ENCODE peak calls at places on chromosomes 2 and 18, in four cellular contexts. One of them, this sample, is unnamed.

GRCh38 chr2:154699560-154699901 is 1.0 kb downstream of the KCNJ3 start:
- DNase-seq in K562: no peak
- DNase-seq in GM12878: no peak
- DNase-seq in HL-60: no peak
- DNase-seq in this sample: no peak

GRCh38 chr2:70541481-70542020 is 12.1 kb downstream of the TGFA start:
- DNase-seq in K562: no peak
- DNase-seq in GM12878: no peak
- DNase-seq in HL-60: no peak
- DNase-seq in this sample: no peak

GRCh38 chr2:34423301-34423700 is 824.2 kb upstream of the FAM98A start:
- DNase-seq in K562: no peak
- DNase-seq in GM12878: no peak
- DNase-seq in HL-60: no peak
- DNase-seq in this sample: no peak

GRCh38 chr2:234146087-234146826 is 95.8 kb downstream of the SPP2 start:
- DNase-seq in K562: no peak
- DNase-seq in GM12878: no peak
- DNase-seq in HL-60: no peak
- DNase-seq in this sample: no peak

GRCh38 chr2:84924173-84925106 is 19.0 kb downstream of the TMSB10 start:
- DNase-seq in K562: peak; percentile 23
- DNase-seq in GM12878: peak; percentile 87
- DNase-seq in HL-60: no peak
- DNase-seq in this sample: no peak

GRCh38 chr2:27855476-27855875 is 34.7 kb downstream of the RBKS start:
- DNase-seq in K562: no peak
- DNase-seq in GM12878: no peak
- DNase-seq in HL-60: no peak
- DNase-seq in this sample: no peak

GRCh38 chr2:240997856-240998705 is at the start of gene SNED1:
- DNase-seq in K562: peak; percentile 81
- DNase-seq in GM12878: no peak
- DNase-seq in HL-60: no peak
- DNase-seq in this sample: peak; percentile 76

GRCh38 chr18:24019641-24020331 is 5.2 kb downstream of the TTC39C start:
- DNase-seq in K562: no peak
- DNase-seq in GM12878: peak; percentile 83
- DNase-seq in HL-60: no peak
- DNase-seq in this sample: no peak

GRCh38 chr2:120594856-120595685 is 140.6 kb upstream of the GLI2 start:
- DNase-seq in K562: peak; percentile 49
- DNase-seq in GM12878: no peak
- DNase-seq in HL-60: no peak
- DNase-seq in this sample: no peak

GRCh38 chr2:109300582-109300981 is 171.6 kb downstream of the SH3RF3 start:
- DNase-seq in K562: no peak
- DNase-seq in GM12878: no peak
- DNase-seq in HL-60: no peak
- DNase-seq in this sample: no peak

GRCh38 chr2:225737556-225737955 is 338.0 kb downstream of the NYAP2 start:
- DNase-seq in K562: no peak
- DNase-seq in GM12878: no peak
- DNase-seq in HL-60: no peak
- DNase-seq in this sample: no peak

GRCh38 chr2:102046135-102046901 is 54.6 kb downstream of the IL1R2 start:
- DNase-seq in K562: no peak
- DNase-seq in GM12878: no peak
- DNase-seq in HL-60: no peak
- DNase-seq in this sample: no peak

GRCh38 chr2:235605999-235606715 is 112.3 kb downstream of the AGAP1 start:
- DNase-seq in K562: no peak
- DNase-seq in GM12878: no peak
- DNase-seq in HL-60: no peak
- DNase-seq in this sample: no peak

GRCh38 chr2:96895709-96896651 is 26.1 kb upstream of the SEMA4C start:
- DNase-seq in K562: peak; percentile 51
- DNase-seq in GM12878: no peak
- DNase-seq in HL-60: no peak
- DNase-seq in this sample: no peak

GRCh38 chr18:12306752-12307151 is 1.3 kb upstream of the TUBB6 start:
- DNase-seq in K562: no peak
- DNase-seq in GM12878: no peak
- DNase-seq in HL-60: no peak
- DNase-seq in this sample: no peak

GRCh38 chr2:220880623-220881022 is 691.5 kb downstream of the EPHA4 start:
- DNase-seq in K562: no peak
- DNase-seq in GM12878: no peak
- DNase-seq in HL-60: no peak
- DNase-seq in this sample: no peak

GRCh38 chr2:128086244-128086643 is 4.8 kb upstream of the UGGT1 start:
- DNase-seq in K562: no peak
- DNase-seq in GM12878: no peak
- DNase-seq in HL-60: no peak
- DNase-seq in this sample: no peak
- TF ChIP-seq SPI1 in K562: no peak
- TF ChIP-seq SPI1 in GM12878: no peak
- TF ChIP-seq SPI1 in HL-60: no peak
- TF ChIP-seq SPI1 in this sample: no peak

DNA sequence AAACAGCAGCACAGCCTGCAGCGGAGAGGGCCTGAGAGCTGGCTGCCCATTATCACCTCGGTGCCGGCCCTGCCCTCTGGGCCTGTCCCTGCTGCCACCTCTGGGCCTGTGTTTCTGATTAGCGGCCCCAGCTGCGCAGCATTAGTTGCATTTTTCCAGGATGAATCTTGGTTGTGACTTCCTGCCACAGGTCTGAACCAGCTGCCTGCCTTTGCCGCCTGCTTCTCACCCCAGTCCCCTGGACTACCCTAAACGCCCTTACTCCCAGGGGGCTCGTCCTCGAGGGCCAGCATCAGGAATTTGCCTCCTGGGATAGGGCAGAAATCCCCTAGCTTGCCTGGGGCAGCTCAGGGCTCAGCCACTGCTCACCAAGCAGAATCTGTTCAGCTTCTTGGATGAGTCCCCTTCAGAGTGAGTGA is 342.8 kb downstream of the DYSF start:
- DNase-seq in K562: no peak
- DNase-seq in GM12878: no peak
- DNase-seq in HL-60: no peak
- DNase-seq in this sample: no peak
- TF ChIP-seq SPI1 in K562: no peak
- TF ChIP-seq SPI1 in GM12878: no peak
- TF ChIP-seq SPI1 in HL-60: no peak
- TF ChIP-seq SPI1 in this sample: no peak

DNA sequence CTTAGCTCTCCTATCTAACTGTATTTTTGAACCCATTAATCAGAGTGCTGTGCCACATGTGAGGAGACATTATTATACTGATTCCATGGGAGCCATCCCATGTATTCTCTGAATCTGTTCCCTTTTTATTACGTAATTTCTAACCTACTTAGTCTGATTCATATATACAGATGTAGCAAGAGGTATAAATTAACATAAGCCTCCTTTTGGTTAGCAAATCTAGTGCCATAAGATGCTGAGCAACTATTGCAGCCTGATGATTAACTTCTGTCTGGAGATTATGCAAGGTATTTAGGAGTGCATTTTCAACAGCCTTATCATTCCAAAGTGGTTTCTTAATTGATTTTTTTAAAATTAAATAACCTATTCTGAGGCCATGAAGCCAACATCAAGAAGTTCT is 114.1 kb upstream of the MSH2 start:
- DNase-seq in K562: no peak
- DNase-seq in GM12878: no peak
- DNase-seq in HL-60: peak; percentile 80
- DNase-seq in this sample: no peak
- TF ChIP-seq SPI1 in K562: no peak
- TF ChIP-seq SPI1 in GM12878: no peak
- TF ChIP-seq SPI1 in HL-60: no peak
- TF ChIP-seq SPI1 in this sample: no peak

DNA sequence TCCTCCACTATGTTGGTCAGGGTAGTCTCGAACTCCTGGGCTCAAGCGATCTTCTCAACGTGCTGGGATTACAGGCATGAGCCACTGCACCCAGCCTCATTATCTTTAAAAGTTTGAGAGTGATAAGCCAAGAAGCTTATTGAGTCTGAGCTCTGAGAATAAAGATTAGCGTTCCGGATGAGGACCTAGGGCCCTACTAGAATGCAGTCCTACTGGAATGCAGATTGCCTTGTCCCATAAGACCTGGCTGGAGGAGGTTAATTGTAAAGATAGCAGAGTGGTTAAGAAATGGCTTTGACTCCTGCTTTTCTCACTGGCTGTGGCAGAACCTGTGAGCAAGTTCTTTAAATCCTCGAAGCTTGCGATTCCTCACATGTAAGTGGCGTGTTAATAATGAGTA is 4.0 kb downstream of the VWA3B start:
- DNase-seq in K562: no peak
- DNase-seq in GM12878: no peak
- DNase-seq in HL-60: no peak
- DNase-seq in this sample: no peak
- TF ChIP-seq SPI1 in K562: no peak
- TF ChIP-seq SPI1 in GM12878: no peak
- TF ChIP-seq SPI1 in HL-60: no peak
- TF ChIP-seq SPI1 in this sample: no peak

GRCh38 chr18:70666936-70667335 is 378.1 kb downstream of the SOCS6 start:
- DNase-seq in K562: no peak
- DNase-seq in GM12878: no peak
- DNase-seq in HL-60: no peak
- DNase-seq in this sample: no peak
- TF ChIP-seq SPI1 in K562: no peak
- TF ChIP-seq SPI1 in GM12878: no peak
- TF ChIP-seq SPI1 in HL-60: no peak
- TF ChIP-seq SPI1 in this sample: no peak

GRCh38 chr2:211014376-211014775 is 458.0 kb downstream of the CPS1 start:
- DNase-seq in K562: no peak
- DNase-seq in GM12878: no peak
- DNase-seq in HL-60: no peak
- DNase-seq in this sample: no peak

DNA sequence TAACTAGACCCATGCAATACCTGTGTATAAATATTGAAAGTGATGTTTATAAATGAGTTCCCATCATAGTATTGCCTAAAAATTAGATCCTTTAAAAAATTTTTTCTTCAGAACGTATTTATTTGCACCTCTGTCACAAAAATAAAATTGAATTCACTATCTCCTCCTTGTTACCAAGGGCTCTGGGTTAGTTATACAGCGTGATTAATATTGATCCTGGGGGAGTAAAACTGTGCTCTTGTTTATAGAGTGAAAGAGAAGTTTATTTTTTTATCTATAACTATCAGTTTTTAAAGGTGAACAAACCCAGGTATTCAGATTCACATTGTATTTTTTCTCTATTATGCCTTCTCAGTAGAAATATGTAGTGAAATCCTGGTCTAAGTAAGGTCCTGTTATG is 458.5 kb downstream of the CPS1 start:
- DNase-seq in K562: no peak
- DNase-seq in GM12878: no peak
- DNase-seq in HL-60: no peak
- DNase-seq in this sample: no peak
- TF ChIP-seq SPI1 in K562: no peak
- TF ChIP-seq SPI1 in GM12878: no peak
- TF ChIP-seq SPI1 in HL-60: no peak
- TF ChIP-seq SPI1 in this sample: no peak

GRCh38 chr2:50751255-50752069 is 280.5 kb downstream of the NRXN1 start:
- DNase-seq in K562: no peak
- DNase-seq in GM12878: no peak
- DNase-seq in HL-60: no peak
- DNase-seq in this sample: no peak
- TF ChIP-seq SPI1 in K562: no peak
- TF ChIP-seq SPI1 in GM12878: no peak
- TF ChIP-seq SPI1 in HL-60: peak; percentile 28
- TF ChIP-seq SPI1 in this sample: no peak

GRCh38 chr18:2971741-2972552 is 41.0 kb downstream of the LPIN2 start:
- DNase-seq in K562: no peak
- DNase-seq in GM12878: peak; percentile 90
- DNase-seq in HL-60: peak; percentile 69
- DNase-seq in this sample: no peak
- TF ChIP-seq SPI1 in K562: no peak
- TF ChIP-seq SPI1 in GM12878: peak; percentile 68
- TF ChIP-seq SPI1 in HL-60: peak; percentile 60
- TF ChIP-seq SPI1 in this sample: peak; percentile 69

GRCh38 chr18:63676526-63676925 is 14.8 kb upstream of the SERPINB3 start:
- DNase-seq in K562: no peak
- DNase-seq in GM12878: no peak
- DNase-seq in HL-60: no peak
- DNase-seq in this sample: peak; percentile 6
- TF ChIP-seq SPI1 in K562: no peak
- TF ChIP-seq SPI1 in GM12878: no peak
- TF ChIP-seq SPI1 in HL-60: no peak
- TF ChIP-seq SPI1 in this sample: no peak

This sample was measured in GM12891.